ENCODE peak calls at places on chromosomes 1 and 21, in six cellular contexts. T is tibial artery, V is testis, H is lower lobe of right lung, X is ovary, W is neural progenitor cell. M is an unnamed sample. For H3K4me1, the result is how much of the 10 kb centered on the place peaks cover.

GRCh38 chr1:54968581-54968980 is 11.8 kb upstream of the TMEM61 start:
- DNase-seq in H (no peak), V (no peak), W (no peak), T (no peak), X (no peak), M (peak)

GRCh38 chr1:11792106-11792505 is 13.7 kb downstream of the MTHFR start:
- DNase-seq in V (no peak), H (peak), W (no peak), T (no peak), X (peak), M (no peak)

GRCh38 chr1:170698711-170699275 is 34.9 kb downstream of the PRRX1 start:
- DNase-seq in W (peak), X (no peak), H (no peak), V (peak), T (no peak), M (no peak)

GRCh38 chr1:168057921-168058320 is 78.8 kb downstream of the GPR161 start:
- DNase-seq in H (no peak), W (no peak), X (no peak), V (no peak), T (no peak), M (no peak)

GRCh38 chr1:44719318-44719717 is 11.7 kb downstream of the RNU5D-1 start:
- DNase-seq in V (no peak), T (no peak), W (no peak), H (no peak), X (peak), M (no peak)

GRCh38 chr1:116529199-116529616 is 41.6 kb downstream of the CD58 start:
- DNase-seq in T (no peak), X (no peak), V (no peak), H (no peak), W (no peak), M (no peak)

GRCh38 chr1:19439464-19440171 is 45.7 kb downstream of the CAPZB start:
- DNase-seq in X (peak), V (peak), H (no peak), W (peak), T (no peak), M (no peak)

GRCh38 chr1:43666608-43667007 is 16.7 kb downstream of the KDM4A start:
- DNase-seq in X (no peak), V (no peak), W (no peak), H (no peak), T (no peak), M (no peak)

GRCh38 chr1:194338241-194338948 is 1152.0 kb upstream of the B3GALT2 start:
- DNase-seq in X (no peak), W (no peak), T (no peak), V (no peak), H (no peak), M (no peak)

GRCh38 chr21:46622226-46622625 is 13.2 kb upstream of the PRMT2 start:
- DNase-seq in H (peak), T (peak), X (peak), W (peak), V (peak), M (no peak)

GRCh38 chr1:9112961-9113880 is 15.7 kb downstream of the GPR157 start:
- DNase-seq in V (no peak), X (peak), H (no peak), T (no peak), W (no peak), M (no peak)

DNA sequence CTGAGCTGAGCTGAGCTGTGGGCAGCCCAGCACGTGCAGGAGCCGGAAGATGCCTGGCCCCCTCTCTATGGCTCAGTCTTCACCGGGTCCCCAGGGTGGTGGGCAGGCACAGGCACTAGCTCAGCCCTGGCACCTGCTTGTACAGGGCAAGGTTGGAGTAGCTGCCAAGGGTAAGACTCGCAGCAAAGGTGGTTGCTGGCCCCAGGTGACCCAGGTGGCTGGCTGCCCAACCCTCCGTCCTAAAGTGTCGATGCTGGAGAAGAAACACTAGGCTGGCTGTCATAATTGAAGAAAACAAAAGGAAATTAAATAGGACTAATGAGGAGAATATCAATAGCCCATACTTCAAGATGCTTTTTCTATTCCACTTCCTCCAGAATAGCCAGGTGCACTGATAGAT is 77.1 kb upstream of the ACTL8 start:
- DNase-seq in W (no peak), T (no peak), X (no peak), V (no peak), H (no peak), M (no peak)
- TF ChIP-seq CTCF in W (no peak), T (no peak), X (no peak), V (no peak), H (no peak), M (no peak)

DNA sequence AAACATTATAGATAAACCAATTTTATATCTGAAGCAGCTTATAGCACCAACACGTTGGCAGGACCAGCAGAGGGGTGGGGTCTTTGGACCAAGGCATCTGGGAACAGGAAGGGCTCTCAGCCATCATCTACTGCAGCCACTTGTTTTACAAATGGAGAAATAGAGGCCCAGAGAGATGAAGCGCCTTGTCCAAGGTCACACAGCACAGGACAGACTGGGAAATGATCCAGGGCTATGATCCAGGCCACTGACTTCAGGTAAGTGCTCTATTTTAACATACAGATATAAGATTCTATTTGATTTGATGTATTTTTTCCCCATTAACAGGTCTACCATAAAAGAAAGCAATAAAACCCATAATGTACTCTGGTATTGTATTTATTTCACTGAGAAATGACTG is 16.9 kb downstream of the GADD45A start:
- DNase-seq in V (no peak), W (no peak), H (no peak), X (no peak), T (no peak), M (no peak)
- H3K27ac ChIP-seq in V (no peak), W (no peak), H (no peak), X (no peak), T (no peak), M (no peak)

GRCh38 chr1:158118713-158119402 is 61.8 kb upstream of the CD1D start:
- DNase-seq in W (no peak), X (no peak), H (no peak), V (no peak), T (no peak), M (no peak)
- H3K4me1 ChIP-seq in W (under half), X (under half), H (under half), V (under half), T (under half), M (under half)

DNA sequence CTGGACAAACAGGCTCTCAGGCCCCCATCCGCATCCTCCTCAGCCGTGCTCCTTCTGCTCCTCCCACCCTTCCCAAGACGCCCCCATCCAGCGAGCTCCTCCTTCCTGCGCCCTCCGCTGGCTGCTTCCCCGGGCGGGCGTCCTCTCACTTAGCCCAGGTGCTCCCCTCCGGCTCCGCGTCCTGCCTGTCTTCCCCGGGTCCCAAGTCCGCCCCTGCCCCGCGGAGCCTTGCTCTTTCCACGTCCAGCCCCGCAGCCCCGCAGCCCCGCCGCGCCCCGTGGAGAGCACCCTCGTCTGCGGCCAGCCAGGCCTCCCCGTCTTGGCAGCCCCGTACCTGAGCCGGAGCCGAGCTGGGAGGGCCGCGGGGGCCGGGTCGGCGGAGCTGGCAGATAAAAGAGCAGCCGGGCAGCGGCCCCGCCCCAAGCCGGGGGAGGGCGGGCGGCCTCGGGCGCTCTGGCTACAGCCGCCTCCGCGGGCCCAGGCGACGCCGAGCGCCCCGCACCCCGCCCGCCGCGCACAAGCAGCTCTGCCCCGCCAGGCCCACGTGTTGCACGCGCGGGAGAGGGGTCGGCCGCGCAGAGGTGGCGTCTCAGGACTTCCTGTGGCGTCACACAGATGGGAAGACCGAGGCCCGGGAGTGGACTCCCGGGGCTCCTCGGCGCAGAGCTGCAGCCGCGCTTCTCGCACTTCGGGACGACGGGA is at the start of gene PAQR7:
- DNase-seq in W (peak), V (peak), T (peak), H (peak), X (peak), M (peak)
- TF ChIP-seq CTCF in W (peak), V (no peak), T (no peak), H (no peak), X (no peak), M (no peak)

GRCh38 chr1:211739671-211740411 is 64.4 kb upstream of the NEK2 start:
- DNase-seq in T (no peak), V (no peak), W (no peak), H (no peak), X (no peak), M (no peak)
- H3K27ac ChIP-seq in T (no peak), V (no peak), W (no peak), H (no peak), X (no peak), M (no peak)

GRCh38 chr1:164801791-164802572 is 243.0 kb downstream of the PBX1 start:
- DNase-seq in V (no peak), H (no peak), X (no peak), T (no peak), W (peak), M (no peak)
- H3K4me1 ChIP-seq in V (under half), H (under half), X (under half), T (under half), W (under half), M (under half)

GRCh38 chr1:42454409-42454808 is 1.4 kb downstream of the ZMYND12 start:
- DNase-seq in H (no peak), T (no peak), X (no peak), V (no peak), W (no peak), M (no peak)

GRCh38 chr1:42456754-42457089 is 379 bp downstream of the PPCS start:
- DNase-seq in T (no peak), H (peak), V (peak), X (no peak), W (no peak), M (peak)

GRCh38 chr1:42453386-42453785 is 2.4 kb downstream of the ZMYND12 start:
- DNase-seq in H (no peak), X (no peak), V (no peak), W (no peak), T (no peak), M (no peak)

GRCh38 chr1:42456010-42456753 is at the start of the genes PPCS and ZMYND12:
- DNase-seq in X (peak), W (peak), V (peak), H (peak), T (peak), M (peak)
- TF ChIP-seq CTCF in X (peak), W (peak), V (peak), H (no peak), T (peak), M (peak)

DNA sequence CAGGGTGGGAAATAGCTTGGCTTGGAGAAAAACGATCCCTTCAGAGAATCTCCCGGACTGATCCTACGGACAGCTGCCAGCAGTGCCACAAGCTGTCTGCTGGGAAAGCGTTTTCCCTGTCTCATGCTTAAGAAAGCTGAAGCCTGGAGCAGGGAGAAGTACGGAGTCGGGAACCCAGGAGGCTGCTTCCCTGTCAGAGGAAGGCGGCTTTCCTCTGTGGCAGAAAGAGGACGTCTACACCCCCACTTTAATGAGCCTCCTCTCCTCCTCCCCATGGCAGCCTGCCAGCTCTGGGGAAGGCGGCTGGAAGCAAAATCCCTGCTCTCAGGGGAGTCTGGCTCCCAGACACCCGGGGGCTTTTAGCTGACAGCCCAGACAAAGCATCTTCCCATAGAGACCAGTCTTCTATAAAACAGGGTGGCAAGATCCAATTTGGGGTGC is 7.3 kb downstream of the KIF21B start:
- DNase-seq in V (no peak), X (peak), W (no peak), T (no peak), H (peak), M (no peak)
- H3K27ac ChIP-seq in V (no peak), X (no peak), W (no peak), T (no peak), H (no peak), M (no peak)

M was measured in ascending aorta.